ENCODE peak calls at places on chromosome 9, in nine cellular contexts. One of them, this sample, is unnamed.
A peak's percentile ranks its signal among the peaks of the same experiment; 100 is the strongest.

GRCh38 chr9:121242219-121242954 is 25.6 kb upstream of the GSN start:
- DNase-seq in CD4-positive, alpha-beta T cell: no peak
- DNase-seq in BJ: no peak
- DNase-seq in cardiac fibroblast: peak; percentile 76
- DNase-seq in endothelial cell: no peak
- DNase-seq in H9: no peak
- DNase-seq in GM23338: no peak
- DNase-seq in IMR-90: peak; percentile 73
- DNase-seq in uterus: no peak
- DNase-seq in this sample: peak; percentile 64

GRCh38 chr9:35605336-35606137 is 475 bp downstream of the TESK1 start:
- DNase-seq in CD4-positive, alpha-beta T cell: peak; percentile 40
- DNase-seq in BJ: no peak
- DNase-seq in cardiac fibroblast: peak; percentile 5
- DNase-seq in endothelial cell: peak; percentile 27
- DNase-seq in H9: no peak
- DNase-seq in GM23338: peak; percentile 52
- DNase-seq in IMR-90: no peak
- DNase-seq in uterus: peak; percentile 42
- DNase-seq in this sample: no peak

GRCh38 chr9:121398374-121398773 is 28.3 kb upstream of the STOM start:
- DNase-seq in CD4-positive, alpha-beta T cell: no peak
- DNase-seq in BJ: peak; percentile 100
- DNase-seq in cardiac fibroblast: peak; percentile 98
- DNase-seq in endothelial cell: no peak
- DNase-seq in H9: no peak
- DNase-seq in GM23338: no peak
- DNase-seq in IMR-90: peak; percentile 100
- DNase-seq in uterus: no peak
- DNase-seq in this sample: peak; percentile 99

GRCh38 chr9:123246534-123246933 is 21.9 kb downstream of the STRBP start:
- DNase-seq in CD4-positive, alpha-beta T cell: no peak
- DNase-seq in BJ: no peak
- DNase-seq in cardiac fibroblast: peak; percentile 21
- DNase-seq in endothelial cell: no peak
- DNase-seq in H9: no peak
- DNase-seq in GM23338: no peak
- DNase-seq in IMR-90: no peak
- DNase-seq in uterus: no peak
- DNase-seq in this sample: no peak

GRCh38 chr9:89427621-89428221 is 70.2 kb downstream of the SEMA4D start:
- DNase-seq in CD4-positive, alpha-beta T cell: peak; percentile 63
- DNase-seq in BJ: no peak
- DNase-seq in cardiac fibroblast: no peak
- DNase-seq in endothelial cell: no peak
- DNase-seq in H9: no peak
- DNase-seq in GM23338: no peak
- DNase-seq in IMR-90: peak; percentile 49
- DNase-seq in uterus: no peak
- DNase-seq in this sample: no peak

GRCh38 chr9:93096131-93096802 is at the start of gene CARD19:
- DNase-seq in CD4-positive, alpha-beta T cell: peak; percentile 47
- DNase-seq in BJ: no peak
- DNase-seq in cardiac fibroblast: peak; percentile 24
- DNase-seq in endothelial cell: no peak
- DNase-seq in H9: no peak
- DNase-seq in GM23338: peak; percentile 44
- DNase-seq in IMR-90: peak; percentile 12
- DNase-seq in uterus: peak; percentile 64
- DNase-seq in this sample: no peak

GRCh38 chr9:70439991-70440706 is 25.7 kb upstream of the KLF9 start:
- DNase-seq in CD4-positive, alpha-beta T cell: no peak
- DNase-seq in BJ: no peak
- DNase-seq in cardiac fibroblast: peak; percentile 50
- DNase-seq in endothelial cell: no peak
- DNase-seq in H9: no peak
- DNase-seq in GM23338: no peak
- DNase-seq in IMR-90: peak; percentile 90
- DNase-seq in uterus: no peak
- DNase-seq in this sample: no peak

GRCh38 chr9:17630531-17630949 is 51.7 kb downstream of the SH3GL2 start:
- DNase-seq in CD4-positive, alpha-beta T cell: no peak
- DNase-seq in BJ: peak; percentile 96
- DNase-seq in cardiac fibroblast: no peak
- DNase-seq in endothelial cell: no peak
- DNase-seq in H9: no peak
- DNase-seq in GM23338: peak; percentile 14
- DNase-seq in IMR-90: no peak
- DNase-seq in uterus: no peak
- DNase-seq in this sample: peak; percentile 54

GRCh38 chr9:86764230-86765039 is 182.9 kb downstream of the GAS1 start:
- DNase-seq in CD4-positive, alpha-beta T cell: no peak
- DNase-seq in BJ: no peak
- DNase-seq in cardiac fibroblast: no peak
- DNase-seq in endothelial cell: no peak
- DNase-seq in H9: no peak
- DNase-seq in GM23338: no peak
- DNase-seq in IMR-90: no peak
- DNase-seq in uterus: no peak
- DNase-seq in this sample: no peak

GRCh38 chr9:98154678-98155077 is 35.7 kb upstream of the TRIM14 start:
- DNase-seq in CD4-positive, alpha-beta T cell: no peak
- DNase-seq in BJ: no peak
- DNase-seq in cardiac fibroblast: no peak
- DNase-seq in endothelial cell: no peak
- DNase-seq in H9: no peak
- DNase-seq in GM23338: no peak
- DNase-seq in IMR-90: no peak
- DNase-seq in uterus: no peak
- DNase-seq in this sample: no peak

GRCh38 chr9:128495804-128496417 is 8.6 kb upstream of the GLE1 start:
- DNase-seq in CD4-positive, alpha-beta T cell: no peak
- DNase-seq in BJ: no peak
- DNase-seq in cardiac fibroblast: no peak
- DNase-seq in endothelial cell: peak; percentile 16
- DNase-seq in H9: peak; percentile 48
- DNase-seq in GM23338: peak; percentile 51
- DNase-seq in IMR-90: no peak
- DNase-seq in uterus: no peak
- DNase-seq in this sample: no peak
- TF ChIP-seq CTCF in CD4-positive, alpha-beta T cell: no peak
- TF ChIP-seq CTCF in BJ: no peak
- TF ChIP-seq CTCF in cardiac fibroblast: no peak
- TF ChIP-seq CTCF in endothelial cell: peak; percentile 32
- TF ChIP-seq CTCF in H9: no peak
- TF ChIP-seq CTCF in GM23338: peak; percentile 37
- TF ChIP-seq CTCF in IMR-90: no peak
- TF ChIP-seq CTCF in uterus: no peak
- TF ChIP-seq CTCF in this sample: peak; percentile 28

GRCh38 chr9:127803507-127804352 is 1.0 kb downstream of the FPGS start:
- DNase-seq in CD4-positive, alpha-beta T cell: no peak
- DNase-seq in BJ: no peak
- DNase-seq in cardiac fibroblast: peak; percentile 64
- DNase-seq in endothelial cell: no peak
- DNase-seq in H9: no peak
- DNase-seq in GM23338: peak; percentile 59
- DNase-seq in IMR-90: no peak
- DNase-seq in uterus: no peak
- DNase-seq in this sample: peak; percentile 36

GRCh38 chr9:127806871-127807270 is 4.2 kb downstream of the FPGS start:
- DNase-seq in CD4-positive, alpha-beta T cell: no peak
- DNase-seq in BJ: no peak
- DNase-seq in cardiac fibroblast: no peak
- DNase-seq in endothelial cell: no peak
- DNase-seq in H9: no peak
- DNase-seq in GM23338: no peak
- DNase-seq in IMR-90: no peak
- DNase-seq in uterus: no peak
- DNase-seq in this sample: no peak

GRCh38 chr9:127805620-127806019 is 2.9 kb downstream of the FPGS start:
- DNase-seq in CD4-positive, alpha-beta T cell: peak; percentile 27
- DNase-seq in BJ: no peak
- DNase-seq in cardiac fibroblast: peak; percentile 47
- DNase-seq in endothelial cell: peak; percentile 83
- DNase-seq in H9: peak; percentile 88
- DNase-seq in GM23338: peak; percentile 92
- DNase-seq in IMR-90: no peak
- DNase-seq in uterus: no peak
- DNase-seq in this sample: no peak

GRCh38 chr9:127802576-127803443 is at the start of gene FPGS:
- DNase-seq in CD4-positive, alpha-beta T cell: peak; percentile 81
- DNase-seq in BJ: peak; percentile 33
- DNase-seq in cardiac fibroblast: peak; percentile 82
- DNase-seq in endothelial cell: peak; percentile 78
- DNase-seq in H9: peak; percentile 92
- DNase-seq in GM23338: peak; percentile 94
- DNase-seq in IMR-90: peak; percentile 85
- DNase-seq in uterus: peak; percentile 89
- DNase-seq in this sample: peak; percentile 78

GRCh38 chr9:127801955-127802575 is 617 bp upstream of the FPGS start:
- DNase-seq in CD4-positive, alpha-beta T cell: no peak
- DNase-seq in BJ: no peak
- DNase-seq in cardiac fibroblast: no peak
- DNase-seq in endothelial cell: no peak
- DNase-seq in H9: no peak
- DNase-seq in GM23338: no peak
- DNase-seq in IMR-90: no peak
- DNase-seq in uterus: peak; percentile 77
- DNase-seq in this sample: no peak
- TF ChIP-seq CTCF in CD4-positive, alpha-beta T cell: no peak
- TF ChIP-seq CTCF in BJ: peak; percentile 20
- TF ChIP-seq CTCF in cardiac fibroblast: no peak
- TF ChIP-seq CTCF in endothelial cell: no peak
- TF ChIP-seq CTCF in H9: peak; percentile 53
- TF ChIP-seq CTCF in GM23338: peak; percentile 37
- TF ChIP-seq CTCF in IMR-90: no peak
- TF ChIP-seq CTCF in uterus: no peak
- TF ChIP-seq CTCF in this sample: peak; percentile 22

GRCh38 chr9:131856105-131856504 is 116.2 kb upstream of the RAPGEF1 start:
- DNase-seq in CD4-positive, alpha-beta T cell: no peak
- DNase-seq in BJ: no peak
- DNase-seq in cardiac fibroblast: no peak
- DNase-seq in endothelial cell: peak; percentile 35
- DNase-seq in H9: peak; percentile 88
- DNase-seq in GM23338: peak; percentile 91
- DNase-seq in IMR-90: no peak
- DNase-seq in uterus: no peak
- DNase-seq in this sample: no peak

GRCh38 chr9:131853434-131853833 is 113.6 kb upstream of the RAPGEF1 start:
- DNase-seq in CD4-positive, alpha-beta T cell: no peak
- DNase-seq in BJ: no peak
- DNase-seq in cardiac fibroblast: no peak
- DNase-seq in endothelial cell: no peak
- DNase-seq in H9: no peak
- DNase-seq in GM23338: no peak
- DNase-seq in IMR-90: no peak
- DNase-seq in uterus: no peak
- DNase-seq in this sample: no peak

GRCh38 chr9:131854334-131854733 is 114.5 kb upstream of the RAPGEF1 start:
- DNase-seq in CD4-positive, alpha-beta T cell: no peak
- DNase-seq in BJ: no peak
- DNase-seq in cardiac fibroblast: peak; percentile 38
- DNase-seq in endothelial cell: no peak
- DNase-seq in H9: no peak
- DNase-seq in GM23338: no peak
- DNase-seq in IMR-90: no peak
- DNase-seq in uterus: no peak
- DNase-seq in this sample: no peak

GRCh38 chr9:131851414-131851813 is 111.5 kb upstream of the RAPGEF1 start:
- DNase-seq in CD4-positive, alpha-beta T cell: no peak
- DNase-seq in BJ: no peak
- DNase-seq in cardiac fibroblast: no peak
- DNase-seq in endothelial cell: no peak
- DNase-seq in H9: no peak
- DNase-seq in GM23338: no peak
- DNase-seq in IMR-90: no peak
- DNase-seq in uterus: no peak
- DNase-seq in this sample: no peak

DNA sequence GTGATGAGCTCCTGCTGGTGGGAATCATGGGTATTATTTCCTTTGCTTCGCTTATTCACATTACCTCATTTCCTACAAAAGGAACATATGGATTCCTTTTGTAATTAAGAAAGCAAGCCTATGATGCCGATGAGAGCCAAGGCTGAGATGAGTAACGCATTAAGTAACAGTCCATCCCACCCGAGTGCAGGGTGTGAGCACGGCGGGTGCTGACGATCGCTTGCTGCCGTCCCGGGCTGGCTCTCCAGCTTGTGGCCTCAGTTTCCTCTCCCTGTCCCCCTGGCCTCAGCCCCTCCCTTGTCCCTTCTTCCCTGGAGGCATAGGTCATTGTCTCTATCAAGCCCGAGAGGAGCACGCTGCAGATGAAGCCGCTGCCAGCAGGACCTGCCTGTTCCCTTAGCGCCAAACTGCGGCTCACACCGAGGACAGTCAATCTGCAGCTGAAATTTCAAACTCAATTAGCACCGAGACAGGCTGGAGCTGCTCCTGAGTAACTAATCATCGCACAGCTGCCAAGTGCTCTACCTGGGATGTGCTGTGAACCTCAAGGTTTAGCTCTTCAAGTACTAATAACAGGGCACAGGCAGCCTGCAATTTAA is 115.1 kb upstream of the RAPGEF1 start:
- DNase-seq in CD4-positive, alpha-beta T cell: no peak
- DNase-seq in BJ: no peak
- DNase-seq in cardiac fibroblast: peak; percentile 73
- DNase-seq in endothelial cell: no peak
- DNase-seq in H9: no peak
- DNase-seq in GM23338: no peak
- DNase-seq in IMR-90: peak; percentile 5
- DNase-seq in uterus: no peak
- DNase-seq in this sample: no peak
- TF ChIP-seq CTCF in CD4-positive, alpha-beta T cell: no peak
- TF ChIP-seq CTCF in BJ: no peak
- TF ChIP-seq CTCF in cardiac fibroblast: no peak
- TF ChIP-seq CTCF in endothelial cell: no peak
- TF ChIP-seq CTCF in H9: no peak
- TF ChIP-seq CTCF in GM23338: no peak
- TF ChIP-seq CTCF in IMR-90: no peak
- TF ChIP-seq CTCF in uterus: no peak
- TF ChIP-seq CTCF in this sample: no peak

DNA sequence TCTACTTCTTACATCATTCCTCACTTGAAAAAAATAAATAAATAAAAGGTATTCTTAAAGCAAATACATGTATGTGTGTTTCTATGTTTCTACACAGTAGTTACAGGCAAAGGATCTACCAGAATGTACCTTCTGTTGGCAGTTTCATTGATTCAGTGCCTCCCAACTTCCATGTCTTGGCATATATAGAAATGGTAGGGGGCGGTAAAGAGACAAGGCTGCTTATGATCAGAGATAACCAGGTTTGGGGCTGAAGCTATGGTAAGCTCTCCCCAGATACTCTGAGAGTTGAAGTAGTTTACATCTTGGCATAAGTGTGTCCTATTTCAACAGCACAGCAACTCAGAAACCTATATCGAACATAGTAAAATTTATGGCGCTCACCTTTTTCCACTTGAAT is 1075.4 kb upstream of the C9orf72 start:
- DNase-seq in CD4-positive, alpha-beta T cell: no peak
- DNase-seq in BJ: no peak
- DNase-seq in cardiac fibroblast: no peak
- DNase-seq in endothelial cell: no peak
- DNase-seq in H9: no peak
- DNase-seq in GM23338: peak; percentile 79
- DNase-seq in IMR-90: no peak
- DNase-seq in uterus: no peak
- DNase-seq in this sample: no peak
- TF ChIP-seq CTCF in CD4-positive, alpha-beta T cell: no peak
- TF ChIP-seq CTCF in BJ: no peak
- TF ChIP-seq CTCF in cardiac fibroblast: no peak
- TF ChIP-seq CTCF in endothelial cell: peak; percentile 22
- TF ChIP-seq CTCF in H9: peak; percentile 74
- TF ChIP-seq CTCF in GM23338: peak; percentile 77
- TF ChIP-seq CTCF in IMR-90: no peak
- TF ChIP-seq CTCF in uterus: no peak
- TF ChIP-seq CTCF in this sample: no peak

This sample was measured in HFFc6.